ENCODE peak calls at places on chromosomes 1 and 21, in five cellular contexts. H is non-pigmented ciliary epithelial cell, T is HEK293T, J is dorsolateral prefrontal cortex, G is GM13977. N is an unnamed sample.
A peak's percentile ranks its signal among the peaks of the same experiment; 100 is the strongest.

GRCh38 chr1:182226618-182227017 is 165.0 kb downstream of the GLUL start:
- DNase-seq in J (no peak), H (no peak), G (no peak), T (no peak), N (no peak)

GRCh38 chr1:205709640-205710039 is 29.3 kb upstream of the SLC45A3 start:
- DNase-seq in G (no peak), T (no peak), J (no peak), H (no peak), N (no peak)

GRCh38 chr1:63261736-63262142 is 60.6 kb upstream of the FOXD3 start:
- DNase-seq in H (no peak), J (no peak), T (no peak), G (no peak), N (no peak)

GRCh38 chr1:93728480-93729131 is 47.0 kb upstream of the BCAR3 start:
- DNase-seq in G (no peak), J (no peak), H (no peak), T (no peak), N (no peak)

GRCh38 chr21:46118305-46118870 is 20.5 kb downstream of the COL6A2 start:
- DNase-seq in H (no peak), T (no peak), J (peak; percentile 10), G (no peak), N (no peak)

GRCh38 chr21:41895643-41896493 is 16.7 kb upstream of the PRDM15 start:
- DNase-seq in G (no peak), T (no peak), H (no peak), J (no peak), N (no peak)

GRCh38 chr1:23957096-23957495 is 2.5 kb upstream of the PNRC2 start:
- DNase-seq in J (no peak), H (no peak), G (peak; percentile 4), T (no peak), N (no peak)

GRCh38 chr1:38117444-38117887 is 70.9 kb upstream of the POU3F1 start:
- DNase-seq in J (no peak), H (no peak), G (no peak), T (no peak), N (no peak)

GRCh38 chr1:232226197-232226681 is 403.7 kb downstream of the SIPA1L2 start:
- DNase-seq in T (no peak), G (no peak), J (no peak), H (peak; percentile 14), N (no peak)

GRCh38 chr1:116448785-116449385 is 75.8 kb downstream of the ATP1A1 start:
- DNase-seq in G (no peak), H (no peak), T (no peak), J (no peak), N (peak; percentile 85)